ENCODE peak calls at places on chromosome 19, in four cellular contexts. R, Y, P and T are unnamed samples.
A peak's percentile ranks its signal among the peaks of the same experiment; 100 is the strongest.

GRCh38 chr19:3500429-3501101 is at the start of gene DOHH:
- DNase-seq in R (peak; percentile 97), Y (peak; percentile 95), P (peak; percentile 96), T (no peak)

GRCh38 chr19:7831452-7831851 is 1.4 kb downstream of the EVI5L start:
- DNase-seq in R (no peak), Y (no peak), P (no peak), T (no peak)

GRCh38 chr19:662962-663681 is at the start of gene RNF126:
- DNase-seq in R (peak; percentile 92), Y (peak; percentile 97), P (peak; percentile 97), T (no peak)

GRCh38 chr19:4310247-4311121 is 6.1 kb downstream of the FSD1 start:
- DNase-seq in R (peak; percentile 44), Y (no peak), P (no peak), T (no peak)

GRCh38 chr19:45523642-45524256 is 16.5 kb downstream of the VASP start:
- DNase-seq in R (peak; percentile 82), Y (peak; percentile 70), P (peak; percentile 85), T (no peak)

GRCh38 chr19:18883530-18884304 is 12.2 kb downstream of the CERS1 start:
- DNase-seq in R (no peak), Y (no peak), P (no peak), T (peak; percentile 75)

GRCh38 chr19:38700350-38700932 is 43.8 kb downstream of the CAPN12 start:
- DNase-seq in R (no peak), Y (no peak), P (no peak), T (no peak)

GRCh38 chr19:13978721-13979191 is 26.4 kb downstream of the DCAF15 start:
- DNase-seq in R (peak; percentile 30), Y (no peak), P (peak; percentile 73), T (no peak)

GRCh38 chr19:42152876-42153275 is 20.6 kb upstream of the POU2F2 start:
- DNase-seq in R (no peak), Y (no peak), P (no peak), T (no peak)

GRCh38 chr19:17327654-17328516 is 6.8 kb downstream of the ANO8 start:
- DNase-seq in R (peak; percentile 66), Y (no peak), P (peak; percentile 90), T (no peak)

GRCh38 chr19:4660181-4660791 is 9.9 kb downstream of the MYDGF start:
- DNase-seq in R (peak; percentile 35), Y (no peak), P (no peak), T (no peak)

GRCh38 chr19:30172643-30173242 is 199.4 kb upstream of the ZNF536 start:
- DNase-seq in R (no peak), Y (no peak), P (no peak), T (no peak)

GRCh38 chr19:45243144-45243732 is 2.0 kb downstream of the EXOC3L2 start:
- DNase-seq in R (peak; percentile 20), Y (no peak), P (no peak), T (no peak)

GRCh38 chr19:8655340-8655709 is 24.9 kb downstream of the NFILZ start:
- DNase-seq in R (peak; percentile 67), Y (no peak), P (no peak), T (no peak)

GRCh38 chr19:27794444-27795042 is 1418.4 kb downstream of the UQCRFS1 start:
- DNase-seq in R (peak; percentile 24), Y (peak; percentile 17), P (no peak), T (no peak)

GRCh38 chr19:55454787-55455243 is 6.6 kb downstream of the ISOC2 start:
- DNase-seq in R (peak; percentile 67), Y (peak; percentile 43), P (no peak), T (no peak)
- TF ChIP-seq CTCF in R (peak; percentile 76), Y (no peak), P (peak; percentile 10), T (peak; percentile 75)

GRCh38 chr19:31260171-31260933 is 88.9 kb downstream of the TSHZ3 start:
- DNase-seq in R (no peak), Y (no peak), P (no peak), T (no peak)

GRCh38 chr19:31262673-31263308 is 86.4 kb downstream of the TSHZ3 start:
- DNase-seq in R (no peak), Y (no peak), P (no peak), T (no peak)

GRCh38 chr19:31263317-31263716 is 85.9 kb downstream of the TSHZ3 start:
- DNase-seq in R (no peak), Y (no peak), P (no peak), T (no peak)

GRCh38 chr19:31261019-31261595 is 88.1 kb downstream of the TSHZ3 start:
- DNase-seq in R (no peak), Y (no peak), P (no peak), T (no peak)

DNA sequence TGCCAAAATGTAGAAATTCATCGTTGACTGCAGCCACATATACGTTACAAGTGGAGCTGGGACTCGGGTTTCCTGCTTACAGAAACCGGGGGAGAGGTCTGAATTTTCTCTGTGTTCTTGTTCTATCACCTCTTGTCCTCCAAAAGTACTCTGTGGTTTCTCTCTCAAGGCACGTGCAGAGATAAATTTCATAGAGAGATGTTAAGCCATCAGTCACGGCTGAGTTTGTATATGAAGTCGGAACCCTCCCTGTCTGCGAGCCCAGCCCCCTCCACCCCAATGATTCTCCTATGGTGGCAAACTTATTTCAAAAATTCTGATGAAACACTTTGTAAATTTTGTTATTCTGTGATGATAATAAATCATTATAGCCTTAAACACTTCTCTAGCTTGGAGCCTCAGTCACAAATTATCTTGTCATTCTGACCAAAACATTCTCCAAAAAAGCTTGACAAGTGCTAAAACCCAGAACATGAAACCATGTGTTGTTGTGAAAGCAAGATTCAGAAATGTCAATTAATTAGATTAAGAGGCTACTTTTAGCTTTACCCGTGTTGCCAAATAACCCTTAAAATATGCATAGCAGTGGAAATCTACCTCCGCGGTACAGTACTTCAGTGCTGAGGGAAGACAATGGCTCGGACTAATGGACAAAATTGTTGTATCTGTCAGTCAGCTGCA is 87.4 kb downstream of the TSHZ3 start:
- DNase-seq in R (no peak), Y (no peak), P (no peak), T (no peak)
- TF ChIP-seq CTCF in R (no peak), Y (no peak), P (no peak), T (no peak)

DNA sequence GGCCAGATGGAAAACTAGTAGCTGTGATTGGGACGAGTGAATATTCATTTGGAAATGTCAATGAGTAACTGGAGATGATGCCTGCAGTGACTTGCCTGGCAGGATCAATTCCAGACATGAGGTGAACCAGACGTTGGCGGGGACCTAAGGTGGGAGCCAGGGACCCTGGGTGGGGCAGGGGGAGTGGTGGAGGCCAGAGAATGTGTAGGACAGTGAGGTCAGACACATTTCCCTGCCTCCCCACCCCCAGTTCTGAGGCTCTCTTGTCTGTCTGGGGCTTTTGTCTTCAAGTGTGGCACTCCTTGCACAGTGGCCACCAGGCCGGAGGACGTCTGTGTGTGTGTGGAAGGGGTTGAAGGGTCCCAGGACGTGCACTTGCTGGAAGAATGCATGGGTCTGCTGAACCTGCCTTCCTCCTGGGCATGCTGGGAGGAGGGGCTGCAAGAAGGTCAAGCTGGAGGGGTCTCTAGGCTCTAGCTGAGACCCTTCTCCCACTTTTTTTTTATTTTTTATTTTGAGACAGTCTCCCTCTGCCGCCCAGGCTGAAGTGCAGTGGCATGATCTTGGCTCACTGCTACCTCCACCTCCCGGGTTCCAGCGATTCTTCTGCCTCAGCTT is 51.6 kb downstream of the CHST8 start:
- DNase-seq in R (no peak), Y (no peak), P (no peak), T (no peak)
- TF ChIP-seq CTCF in R (no peak), Y (no peak), P (no peak), T (no peak)

DNA sequence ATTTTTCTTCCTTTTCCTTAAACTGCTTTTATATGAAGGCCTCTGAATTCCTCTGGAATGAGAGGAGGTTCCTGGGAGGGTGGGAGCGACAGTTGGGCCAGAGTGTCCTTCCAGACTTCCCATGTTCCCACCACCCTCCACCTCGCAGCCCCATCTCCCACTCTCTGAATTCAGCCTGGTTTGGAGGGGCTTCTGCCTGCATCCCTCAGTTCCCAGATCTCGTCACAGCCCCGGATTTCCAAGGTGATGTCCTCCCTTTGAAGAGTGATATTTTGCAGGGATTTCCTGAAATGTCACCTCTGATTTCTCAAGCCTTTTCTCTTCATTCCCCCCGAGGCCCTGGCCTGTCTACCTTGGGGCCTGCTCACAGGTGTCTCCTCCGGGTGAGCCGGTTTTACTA is 16.7 kb upstream of the SLC7A9 start:
- DNase-seq in R (no peak), Y (no peak), P (no peak), T (no peak)
- TF ChIP-seq CTCF in R (no peak), Y (no peak), P (no peak), T (no peak)